ENCODE peak calls at places on chromosomes 7 and 10, in ten cellular contexts. One of them, this sample, is unnamed.

GRCh38 chr7:66265566-66265965 is 60.4 kb downstream of the TPST1 start:
- DNase-seq in BJ: no peak
- DNase-seq in activated naive CD4-positive, alpha-beta T cell treated with anti-CD3 and anti-CD28 coated beads, Interleukin-2, amount 50 U/mL, for 16 hours: no peak
- DNase-seq in SW480: peak
- DNase-seq in transverse colon: no peak
- DNase-seq in effector CD4-positive, alpha-beta T cell: no peak
- DNase-seq in HTR-8/SVneo: no peak
- DNase-seq in mammary epithelial cell: no peak
- DNase-seq in foreskin melanocyte: no peak
- DNase-seq in psoas muscle: no peak
- DNase-seq in this sample: no peak

GRCh38 chr10:48803831-48804584 is 119.3 kb downstream of the WDFY4 start:
- DNase-seq in BJ: no peak
- DNase-seq in activated naive CD4-positive, alpha-beta T cell treated with anti-CD3 and anti-CD28 coated beads, Interleukin-2, amount 50 U/mL, for 16 hours: no peak
- DNase-seq in SW480: no peak
- DNase-seq in transverse colon: no peak
- DNase-seq in effector CD4-positive, alpha-beta T cell: no peak
- DNase-seq in HTR-8/SVneo: no peak
- DNase-seq in mammary epithelial cell: no peak
- DNase-seq in foreskin melanocyte: no peak
- DNase-seq in psoas muscle: no peak
- DNase-seq in this sample: no peak

GRCh38 chr10:50417486-50417905 is 166.2 kb upstream of the ASAH2 start:
- DNase-seq in BJ: no peak
- DNase-seq in activated naive CD4-positive, alpha-beta T cell treated with anti-CD3 and anti-CD28 coated beads, Interleukin-2, amount 50 U/mL, for 16 hours: no peak
- DNase-seq in SW480: no peak
- DNase-seq in transverse colon: no peak
- DNase-seq in effector CD4-positive, alpha-beta T cell: no peak
- DNase-seq in HTR-8/SVneo: no peak
- DNase-seq in mammary epithelial cell: no peak
- DNase-seq in foreskin melanocyte: peak
- DNase-seq in psoas muscle: no peak
- DNase-seq in this sample: no peak

GRCh38 chr7:156827587-156828203 is 65.3 kb downstream of the LMBR1 start:
- DNase-seq in BJ: no peak
- DNase-seq in activated naive CD4-positive, alpha-beta T cell treated with anti-CD3 and anti-CD28 coated beads, Interleukin-2, amount 50 U/mL, for 16 hours: no peak
- DNase-seq in SW480: no peak
- DNase-seq in transverse colon: no peak
- DNase-seq in effector CD4-positive, alpha-beta T cell: no peak
- DNase-seq in HTR-8/SVneo: no peak
- DNase-seq in mammary epithelial cell: no peak
- DNase-seq in foreskin melanocyte: no peak
- DNase-seq in psoas muscle: no peak
- DNase-seq in this sample: no peak

GRCh38 chr7:40192036-40192435 is 57.2 kb downstream of the SUGCT start:
- DNase-seq in BJ: no peak
- DNase-seq in activated naive CD4-positive, alpha-beta T cell treated with anti-CD3 and anti-CD28 coated beads, Interleukin-2, amount 50 U/mL, for 16 hours: no peak
- DNase-seq in SW480: no peak
- DNase-seq in transverse colon: no peak
- DNase-seq in effector CD4-positive, alpha-beta T cell: no peak
- DNase-seq in HTR-8/SVneo: no peak
- DNase-seq in mammary epithelial cell: peak
- DNase-seq in foreskin melanocyte: no peak
- DNase-seq in psoas muscle: no peak
- DNase-seq in this sample: no peak

GRCh38 chr7:137590071-137590470 is 246.5 kb upstream of the PTN start:
- DNase-seq in BJ: no peak
- DNase-seq in activated naive CD4-positive, alpha-beta T cell treated with anti-CD3 and anti-CD28 coated beads, Interleukin-2, amount 50 U/mL, for 16 hours: no peak
- DNase-seq in SW480: no peak
- DNase-seq in transverse colon: no peak
- DNase-seq in effector CD4-positive, alpha-beta T cell: no peak
- DNase-seq in HTR-8/SVneo: no peak
- DNase-seq in mammary epithelial cell: no peak
- DNase-seq in foreskin melanocyte: no peak
- DNase-seq in psoas muscle: no peak
- DNase-seq in this sample: no peak

GRCh38 chr7:99469381-99470065 is 3.2 kb upstream of the ZNF789 start:
- DNase-seq in BJ: no peak
- DNase-seq in activated naive CD4-positive, alpha-beta T cell treated with anti-CD3 and anti-CD28 coated beads, Interleukin-2, amount 50 U/mL, for 16 hours: no peak
- DNase-seq in SW480: no peak
- DNase-seq in transverse colon: no peak
- DNase-seq in effector CD4-positive, alpha-beta T cell: no peak
- DNase-seq in HTR-8/SVneo: no peak
- DNase-seq in mammary epithelial cell: no peak
- DNase-seq in foreskin melanocyte: no peak
- DNase-seq in psoas muscle: no peak
- DNase-seq in this sample: no peak

GRCh38 chr7:147170341-147171012 is 1053.9 kb downstream of the CNTNAP2 start:
- DNase-seq in BJ: no peak
- DNase-seq in activated naive CD4-positive, alpha-beta T cell treated with anti-CD3 and anti-CD28 coated beads, Interleukin-2, amount 50 U/mL, for 16 hours: no peak
- DNase-seq in SW480: no peak
- DNase-seq in transverse colon: no peak
- DNase-seq in effector CD4-positive, alpha-beta T cell: no peak
- DNase-seq in HTR-8/SVneo: no peak
- DNase-seq in mammary epithelial cell: no peak
- DNase-seq in foreskin melanocyte: no peak
- DNase-seq in psoas muscle: no peak
- DNase-seq in this sample: no peak

GRCh38 chr10:102040721-102041120 is 15.3 kb downstream of the ARMH3 start:
- DNase-seq in BJ: no peak
- DNase-seq in activated naive CD4-positive, alpha-beta T cell treated with anti-CD3 and anti-CD28 coated beads, Interleukin-2, amount 50 U/mL, for 16 hours: no peak
- DNase-seq in SW480: no peak
- DNase-seq in transverse colon: no peak
- DNase-seq in effector CD4-positive, alpha-beta T cell: no peak
- DNase-seq in HTR-8/SVneo: no peak
- DNase-seq in mammary epithelial cell: no peak
- DNase-seq in foreskin melanocyte: no peak
- DNase-seq in psoas muscle: no peak
- DNase-seq in this sample: no peak

GRCh38 chr7:107014381-107015023 is 30.0 kb upstream of the PRKAR2B start:
- DNase-seq in BJ: no peak
- DNase-seq in activated naive CD4-positive, alpha-beta T cell treated with anti-CD3 and anti-CD28 coated beads, Interleukin-2, amount 50 U/mL, for 16 hours: no peak
- DNase-seq in SW480: no peak
- DNase-seq in transverse colon: no peak
- DNase-seq in effector CD4-positive, alpha-beta T cell: no peak
- DNase-seq in HTR-8/SVneo: peak
- DNase-seq in mammary epithelial cell: peak
- DNase-seq in foreskin melanocyte: peak
- DNase-seq in psoas muscle: no peak
- DNase-seq in this sample: no peak

GRCh38 chr7:137475966-137476365 is 132.4 kb upstream of the PTN start:
- DNase-seq in BJ: no peak
- DNase-seq in activated naive CD4-positive, alpha-beta T cell treated with anti-CD3 and anti-CD28 coated beads, Interleukin-2, amount 50 U/mL, for 16 hours: no peak
- DNase-seq in SW480: no peak
- DNase-seq in transverse colon: no peak
- DNase-seq in effector CD4-positive, alpha-beta T cell: no peak
- DNase-seq in HTR-8/SVneo: no peak
- DNase-seq in mammary epithelial cell: peak
- DNase-seq in foreskin melanocyte: no peak
- DNase-seq in psoas muscle: no peak
- DNase-seq in this sample: no peak

GRCh38 chr10:21927601-21928000 is 75.9 kb downstream of the DNAJC1 start:
- DNase-seq in BJ: no peak
- DNase-seq in activated naive CD4-positive, alpha-beta T cell treated with anti-CD3 and anti-CD28 coated beads, Interleukin-2, amount 50 U/mL, for 16 hours: no peak
- DNase-seq in SW480: no peak
- DNase-seq in transverse colon: no peak
- DNase-seq in effector CD4-positive, alpha-beta T cell: no peak
- DNase-seq in HTR-8/SVneo: no peak
- DNase-seq in mammary epithelial cell: peak
- DNase-seq in foreskin melanocyte: no peak
- DNase-seq in psoas muscle: no peak
- DNase-seq in this sample: no peak

GRCh38 chr7:129896568-129897382 is 56.0 kb downstream of the UBE2H start:
- DNase-seq in BJ: no peak
- DNase-seq in activated naive CD4-positive, alpha-beta T cell treated with anti-CD3 and anti-CD28 coated beads, Interleukin-2, amount 50 U/mL, for 16 hours: no peak
- DNase-seq in SW480: no peak
- DNase-seq in transverse colon: no peak
- DNase-seq in effector CD4-positive, alpha-beta T cell: no peak
- DNase-seq in HTR-8/SVneo: peak
- DNase-seq in mammary epithelial cell: peak
- DNase-seq in foreskin melanocyte: no peak
- DNase-seq in psoas muscle: no peak
- DNase-seq in this sample: no peak

GRCh38 chr10:35758086-35758485 is 116.0 kb upstream of the FZD8 start:
- DNase-seq in BJ: no peak
- DNase-seq in activated naive CD4-positive, alpha-beta T cell treated with anti-CD3 and anti-CD28 coated beads, Interleukin-2, amount 50 U/mL, for 16 hours: no peak
- DNase-seq in SW480: no peak
- DNase-seq in transverse colon: no peak
- DNase-seq in effector CD4-positive, alpha-beta T cell: no peak
- DNase-seq in HTR-8/SVneo: no peak
- DNase-seq in mammary epithelial cell: no peak
- DNase-seq in foreskin melanocyte: no peak
- DNase-seq in psoas muscle: peak
- DNase-seq in this sample: no peak

GRCh38 chr7:22210355-22210754 is 146.6 kb downstream of the RAPGEF5 start:
- DNase-seq in BJ: no peak
- DNase-seq in activated naive CD4-positive, alpha-beta T cell treated with anti-CD3 and anti-CD28 coated beads, Interleukin-2, amount 50 U/mL, for 16 hours: no peak
- DNase-seq in SW480: peak
- DNase-seq in transverse colon: no peak
- DNase-seq in effector CD4-positive, alpha-beta T cell: no peak
- DNase-seq in HTR-8/SVneo: no peak
- DNase-seq in mammary epithelial cell: peak
- DNase-seq in foreskin melanocyte: no peak
- DNase-seq in psoas muscle: no peak
- DNase-seq in this sample: no peak

GRCh38 chr7:109751241-109751640 is 1181.6 kb downstream of the DNAJB9 start:
- DNase-seq in BJ: no peak
- DNase-seq in activated naive CD4-positive, alpha-beta T cell treated with anti-CD3 and anti-CD28 coated beads, Interleukin-2, amount 50 U/mL, for 16 hours: no peak
- DNase-seq in SW480: peak
- DNase-seq in transverse colon: no peak
- DNase-seq in effector CD4-positive, alpha-beta T cell: no peak
- DNase-seq in HTR-8/SVneo: peak
- DNase-seq in mammary epithelial cell: peak
- DNase-seq in foreskin melanocyte: peak
- DNase-seq in psoas muscle: no peak
- DNase-seq in this sample: no peak

GRCh38 chr10:49831352-49832040 is 69.4 kb upstream of the OGDHL start:
- DNase-seq in BJ: peak
- DNase-seq in activated naive CD4-positive, alpha-beta T cell treated with anti-CD3 and anti-CD28 coated beads, Interleukin-2, amount 50 U/mL, for 16 hours: no peak
- DNase-seq in SW480: peak
- DNase-seq in transverse colon: no peak
- DNase-seq in effector CD4-positive, alpha-beta T cell: no peak
- DNase-seq in HTR-8/SVneo: no peak
- DNase-seq in mammary epithelial cell: peak
- DNase-seq in foreskin melanocyte: peak
- DNase-seq in psoas muscle: no peak
- DNase-seq in this sample: no peak

GRCh38 chr7:159143780-159144755 is 599 bp downstream of the VIPR2 start:
- DNase-seq in BJ: no peak
- DNase-seq in activated naive CD4-positive, alpha-beta T cell treated with anti-CD3 and anti-CD28 coated beads, Interleukin-2, amount 50 U/mL, for 16 hours: no peak
- DNase-seq in SW480: no peak
- DNase-seq in transverse colon: no peak
- DNase-seq in effector CD4-positive, alpha-beta T cell: no peak
- DNase-seq in HTR-8/SVneo: no peak
- DNase-seq in mammary epithelial cell: no peak
- DNase-seq in foreskin melanocyte: no peak
- DNase-seq in psoas muscle: peak
- DNase-seq in this sample: no peak

GRCh38 chr10:127906548-127907377 is at the start of gene PTPRE:
- DNase-seq in BJ: no peak
- DNase-seq in activated naive CD4-positive, alpha-beta T cell treated with anti-CD3 and anti-CD28 coated beads, Interleukin-2, amount 50 U/mL, for 16 hours: peak
- DNase-seq in SW480: peak
- DNase-seq in transverse colon: peak
- DNase-seq in effector CD4-positive, alpha-beta T cell: peak
- DNase-seq in HTR-8/SVneo: peak
- DNase-seq in mammary epithelial cell: peak
- DNase-seq in foreskin melanocyte: no peak
- DNase-seq in psoas muscle: peak
- DNase-seq in this sample: peak

This sample was measured in smooth muscle cell of the brain vasculature.